ENCODE peak calls at places on chromosomes 1 and 21, in seven cellular contexts. S, C, O, J, X, R and N are unnamed samples.

GRCh38 chr1:6612641-6613360 is 730 bp upstream of the PHF13 start:
- DNase-seq in C (peak; percentile 38), X (peak; percentile 62), J (no peak), S (peak; percentile 44), O (peak; percentile 65), R (peak; percentile 82), N (no peak)

GRCh38 chr1:159977364-159978106 is 23.5 kb upstream of the SLAMF9 start:
- DNase-seq in R (no peak), C (no peak), S (no peak), X (no peak), J (no peak), O (no peak), N (peak; percentile 28)

GRCh38 chr1:215606564-215607168 is 39.6 kb downstream of the KCTD3 start:
- DNase-seq in C (no peak), S (no peak), X (peak; percentile 15), R (peak; percentile 25), J (peak; percentile 18), O (no peak), N (no peak)

GRCh38 chr1:243495442-243496172 is 239.8 kb downstream of the SDCCAG8 start:
- DNase-seq in O (no peak), J (peak; percentile 27), R (peak; percentile 33), C (no peak), S (no peak), X (no peak), N (no peak)

GRCh38 chr1:232259333-232259732 is 370.6 kb downstream of the SIPA1L2 start:
- DNase-seq in S (no peak), R (no peak), C (no peak), J (no peak), O (no peak), X (no peak), N (no peak)

GRCh38 chr1:219304227-219305226 is 130.8 kb downstream of the LYPLAL1 start:
- DNase-seq in J (peak; percentile 24), R (no peak), X (peak; percentile 10), C (peak; percentile 57), O (peak; percentile 54), S (no peak), N (no peak)

GRCh38 chr1:9621032-9621431 is 30.5 kb upstream of the PIK3CD start:
- DNase-seq in X (no peak), O (no peak), C (no peak), R (no peak), S (no peak), J (no peak), N (no peak)

GRCh38 chr1:230171337-230172015 is 104.4 kb downstream of the GALNT2 start:
- DNase-seq in X (no peak), S (no peak), J (no peak), O (no peak), C (no peak), R (no peak), N (peak; percentile 22)

GRCh38 chr1:168469690-168470089 is 74.1 kb downstream of the XCL2 start:
- DNase-seq in X (peak; percentile 54), O (peak; percentile 79), J (peak; percentile 93), C (no peak), R (peak; percentile 16), S (peak; percentile 19), N (peak; percentile 58)

GRCh38 chr1:110337704-110338199 is 1.4 kb upstream of the RBM15 start:
- DNase-seq in J (no peak), O (peak; percentile 45), X (peak; percentile 34), C (peak; percentile 42), R (peak; percentile 56), S (peak; percentile 59), N (peak; percentile 81)

GRCh38 chr1:160618327-160618726 is 28.5 kb downstream of the SLAMF1 start:
- DNase-seq in C (no peak), R (no peak), S (no peak), X (no peak), J (no peak), O (no peak), N (no peak)

GRCh38 chr21:31157756-31158155 is 119.5 kb upstream of the KRTAP19-8 start:
- DNase-seq in X (no peak), J (no peak), C (no peak), O (no peak), S (no peak), R (no peak), N (no peak)

GRCh38 chr1:72105201-72105600 is 177.1 kb downstream of the NEGR1 start:
- DNase-seq in R (no peak), J (peak; percentile 62), X (no peak), C (no peak), S (no peak), O (no peak), N (no peak)

GRCh38 chr1:226711976-226712778 is 26.9 kb downstream of the ITPKB start:
- DNase-seq in C (no peak), X (no peak), J (no peak), R (no peak), S (peak; percentile 61), O (no peak), N (no peak)

GRCh38 chr1:204726478-204726877 is 40.9 kb upstream of the LRRN2 start:
- DNase-seq in C (peak; percentile 90), S (no peak), X (no peak), R (peak; percentile 77), J (no peak), O (peak; percentile 1), N (no peak)

GRCh38 chr1:237071641-237072420 is 29.8 kb downstream of the RYR2 start:
- DNase-seq in O (no peak), S (no peak), C (no peak), R (no peak), J (no peak), X (no peak), N (peak; percentile 40)

GRCh38 chr1:27339213-27339612 is 2.6 kb upstream of the SYTL1 start:
- DNase-seq in R (no peak), C (no peak), X (no peak), J (no peak), S (no peak), O (no peak), N (peak; percentile 55)

GRCh38 chr1:174769961-174770549 is 229.7 kb upstream of the CACYBP start:
- DNase-seq in X (peak; percentile 45), O (no peak), S (no peak), R (peak; percentile 53), C (peak; percentile 62), J (peak; percentile 71), N (no peak)

GRCh38 chr1:25694591-25695007 is 78.0 kb downstream of the MAN1C1 start:
- DNase-seq in S (no peak), O (no peak), C (no peak), J (peak; percentile 40), R (peak; percentile 41), X (no peak), N (no peak)

GRCh38 chr21:42395302-42395701 is 550 bp downstream of the TMPRSS3 start:
- DNase-seq in S (no peak), J (no peak), C (no peak), X (no peak), R (no peak), O (no peak), N (no peak)
- H3K4me3 ChIP-seq in S (no peak overlapping the region), J (no peak overlapping the region), C (no peak overlapping the region), X (no peak overlapping the region), R (no peak overlapping the region), O (no peak overlapping the region), N (no peak overlapping the region)

DNA sequence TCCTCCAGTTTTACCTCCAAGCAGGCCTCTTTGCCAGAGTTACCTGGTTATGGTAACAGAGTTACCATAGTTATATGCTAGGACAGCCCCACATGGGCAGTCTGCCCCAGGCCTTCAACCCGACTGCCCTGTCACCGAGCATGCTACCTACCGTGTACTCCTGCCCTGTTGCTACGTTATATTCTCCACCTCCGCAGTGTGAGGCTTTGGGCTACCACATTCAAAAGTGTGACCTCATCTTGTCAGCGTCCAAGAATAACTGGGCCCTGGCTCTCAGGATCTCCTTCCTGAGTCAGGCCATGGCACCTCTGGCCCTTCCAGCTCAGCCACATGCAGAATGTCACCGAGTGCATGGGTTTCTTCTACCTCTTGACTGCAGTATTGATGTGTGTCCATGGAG is 8.9 kb downstream of the MAPKAPK2 start:
- DNase-seq in X (no peak), C (no peak), S (no peak), J (no peak), O (peak; percentile 56), R (no peak), N (no peak)
- H3K4me1 ChIP-seq in X (peaks cover 40% of the 10 kb centered on the region), C (peaks cover 69% of the 10 kb centered on the region), S (peaks cover 7% of the 10 kb centered on the region), J (peaks cover 4% of the 10 kb centered on the region), O (peaks cover 99% of the 10 kb centered on the region), R (peaks cover 52% of the 10 kb centered on the region), N (peaks cover 13% of the 10 kb centered on the region)

GRCh38 chr1:45016090-45016697 is 4.1 kb downstream of the UROD start:
- DNase-seq in O (no peak), R (no peak), J (no peak), X (no peak), C (no peak), S (no peak), N (no peak)

GRCh38 chr1:45015683-45016082 is 3.6 kb downstream of the UROD start:
- DNase-seq in S (no peak), X (no peak), R (no peak), J (no peak), O (no peak), C (no peak), N (no peak)

GRCh38 chr1:45016767-45017166 is 4.7 kb downstream of the UROD start:
- DNase-seq in X (no peak), R (no peak), S (no peak), C (no peak), O (no peak), J (no peak), N (no peak)

GRCh38 chr1:45014403-45015028 is 2.5 kb downstream of the UROD start:
- DNase-seq in C (peak; percentile 82), S (peak; percentile 88), X (peak; percentile 80), J (peak; percentile 81), O (peak; percentile 71), R (peak; percentile 89), N (peak; percentile 96)

DNA sequence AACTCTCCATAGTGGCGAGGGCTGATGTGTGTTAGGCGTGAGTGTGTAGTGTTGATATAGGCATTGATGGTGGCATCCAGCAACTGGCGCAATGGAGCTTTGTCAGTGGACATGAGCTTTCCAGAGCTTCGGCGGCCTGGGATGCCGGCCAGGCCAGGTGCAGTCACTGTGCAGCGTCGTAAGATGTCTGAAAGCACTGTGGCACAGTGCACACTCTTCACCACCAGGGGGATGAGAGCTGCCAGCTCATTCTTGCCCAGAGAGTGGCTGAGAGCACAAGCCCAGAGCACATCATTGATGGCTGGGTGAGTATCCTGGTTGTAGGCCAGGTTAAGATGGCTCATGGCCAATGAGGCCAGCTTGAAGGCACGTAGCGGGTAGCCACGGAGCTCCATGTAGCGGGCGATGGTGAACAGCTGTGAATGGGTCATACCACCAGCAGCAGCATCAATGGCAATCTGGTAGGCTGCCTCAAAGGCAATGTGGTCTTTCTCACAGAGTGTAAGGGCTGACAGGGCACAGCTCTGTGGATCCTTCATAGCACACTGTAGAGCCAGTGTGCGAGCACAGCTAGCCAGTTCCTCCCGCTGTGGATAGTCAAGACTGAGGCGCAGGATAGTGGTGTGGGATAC is 6.7 kb downstream of the UROD start:
- DNase-seq in J (peak; percentile 65), C (peak; percentile 62), X (peak; percentile 58), R (peak; percentile 78), S (peak; percentile 45), O (no peak), N (peak; percentile 90)
- TF ChIP-seq CTCF in J (peak; percentile 85), C (peak; percentile 55), X (peak; percentile 72), R (peak; percentile 66), S (peak; percentile 85), O (peak; percentile 59), N (peak; percentile 92)

GRCh38 chr1:29555043-29555620 is 318.8 kb downstream of the PTPRU start:
- DNase-seq in O (no peak), C (no peak), X (no peak), J (no peak), S (no peak), R (no peak), N (no peak)
- H3K4me3 ChIP-seq in O (no peak overlapping the region), C (no peak overlapping the region), X (no peak overlapping the region), J (no peak overlapping the region), S (no peak overlapping the region), R (no peak overlapping the region), N (no peak overlapping the region)

GRCh38 chr1:156768610-156769295 is 1.4 kb downstream of the PRCC start:
- DNase-seq in O (no peak), S (no peak), J (no peak), C (no peak), X (no peak), R (peak; percentile 37), N (no peak)
- H3K4me1 ChIP-seq in O (peaks cover 52% of the 10 kb centered on the region), S (peaks cover 9% of the 10 kb centered on the region), J (peaks cover 14% of the 10 kb centered on the region), C (peaks cover 24% of the 10 kb centered on the region), X (peaks cover 29% of the 10 kb centered on the region), R (peaks cover 40% of the 10 kb centered on the region), N (peaks cover 10% of the 10 kb centered on the region)